ENCODE peak calls at places on chromosomes 16 and 17, in nine cellular contexts. R is pancreas, B is skeletal muscle cell, S is heart right ventricle, N is esophagus squamous epithelium, W is heart left ventricle, A is MM.1S, G is MG63, I is Panc1. F is an unnamed sample.

GRCh38 chr16:81650982-81651562 is 128.0 kb upstream of the PLCG2 start:
- DNase-seq in R (no peak), B (no peak), S (peak), N (no peak), W (peak), A (no peak), G (no peak), I (no peak), F (no peak)

GRCh38 chr17:70310251-70310672 is 140.9 kb downstream of the KCNJ2 start:
- DNase-seq in R (no peak), B (peak), S (no peak), N (no peak), W (peak), A (no peak), G (no peak), I (no peak), F (no peak)

GRCh38 chr17:9509236-9509813 is 66.3 kb downstream of the STX8 start:
- DNase-seq in R (no peak), B (no peak), S (no peak), N (no peak), W (no peak), A (no peak), G (no peak), I (no peak), F (no peak)

GRCh38 chr16:11413907-11414595 is 68.8 kb downstream of the RMI2 start:
- DNase-seq in R (no peak), B (no peak), S (no peak), N (no peak), W (no peak), A (no peak), G (no peak), I (no peak), F (no peak)

GRCh38 chr17:10513284-10514067 is 4.9 kb downstream of the MYH1 start:
- DNase-seq in R (no peak), B (peak), S (no peak), N (no peak), W (no peak), A (no peak), G (peak), I (no peak), F (no peak)

GRCh38 chr16:50535506-50536257 is 12.5 kb upstream of the NKD1 start:
- DNase-seq in R (no peak), B (no peak), S (no peak), N (no peak), W (peak), A (no peak), G (no peak), I (no peak), F (no peak)

GRCh38 chr17:78798695-78799559 is 16.9 kb upstream of the CYTH1 start:
- DNase-seq in R (no peak), B (no peak), S (no peak), N (no peak), W (no peak), A (peak), G (no peak), I (no peak), F (peak)

GRCh38 chr16:1098266-1098991 is 2.4 kb upstream of the C1QTNF8 start:
- DNase-seq in R (no peak), B (no peak), S (no peak), N (no peak), W (no peak), A (no peak), G (no peak), I (no peak), F (no peak)

GRCh38 chr17:17186551-17187505 is 19.3 kb downstream of the PLD6 start:
- DNase-seq in R (no peak), B (no peak), S (no peak), N (no peak), W (no peak), A (no peak), G (no peak), I (no peak), F (no peak)

GRCh38 chr17:28381141-28381825 is 9.8 kb downstream of the SARM1 start:
- DNase-seq in R (no peak), B (no peak), S (no peak), N (no peak), W (no peak), A (no peak), G (no peak), I (no peak), F (no peak)

GRCh38 chr17:32813021-32813420 is 63.9 kb downstream of the MYO1D start:
- DNase-seq in R (no peak), B (peak), S (no peak), N (no peak), W (no peak), A (no peak), G (no peak), I (no peak), F (no peak)

GRCh38 chr16:86457621-86458456 is 52.5 kb upstream of the FOXF1 start:
- DNase-seq in R (no peak), B (peak), S (no peak), N (no peak), W (no peak), A (no peak), G (peak), I (no peak), F (no peak)

GRCh38 chr16:15518412-15519351 is 84.3 kb downstream of the BMERB1 start:
- DNase-seq in R (no peak), B (no peak), S (peak), N (no peak), W (peak), A (no peak), G (peak), I (no peak), F (no peak)

GRCh38 chr16:86355951-86356350 is 154.4 kb upstream of the FOXF1 start:
- DNase-seq in R (no peak), B (no peak), S (no peak), N (no peak), W (no peak), A (no peak), G (peak), I (no peak), F (no peak)

GRCh38 chr17:29826045-29826692 is 103.9 kb downstream of the SSH2 start:
- DNase-seq in R (no peak), B (no peak), S (no peak), N (no peak), W (no peak), A (no peak), G (no peak), I (no peak), F (no peak)

GRCh38 chr17:76191891-76192290 is 48.4 kb downstream of the RNF157 start:
- DNase-seq in R (no peak), B (no peak), S (no peak), N (no peak), W (no peak), A (peak), G (no peak), I (no peak), F (peak)

GRCh38 chr16:30921748-30922419 is 1.5 kb upstream of the FBXL19 start:
- DNase-seq in R (peak), B (peak), S (peak), N (peak), W (peak), A (peak), G (peak), I (no peak), F (peak)

GRCh38 chr16:66240996-66241395 is 125.5 kb upstream of the CDH5 start:
- DNase-seq in R (no peak), B (no peak), S (no peak), N (no peak), W (no peak), A (no peak), G (no peak), I (no peak), F (no peak)

GRCh38 chr17:7173687-7174602 is 5.2 kb downstream of the ASGR1 start:
- DNase-seq in R (peak), B (no peak), S (peak), N (no peak), W (peak), A (no peak), G (peak), I (no peak), F (peak)

GRCh38 chr17:28256881-28257280 is 62.1 kb upstream of the TMEM97 start:
- DNase-seq in R (no peak), B (no peak), S (no peak), N (no peak), W (no peak), A (no peak), G (no peak), I (no peak), F (no peak)

GRCh38 chr17:78973792-78974520 is 5.8 kb downstream of the LGALS3BP start:
- DNase-seq in R (peak), B (no peak), S (no peak), N (no peak), W (no peak), A (no peak), G (no peak), I (no peak), F (no peak)

GRCh38 chr16:87235810-87236515 is 81.2 kb downstream of the C16orf95 start:
- DNase-seq in R (no peak), B (no peak), S (no peak), N (no peak), W (no peak), A (no peak), G (no peak), I (no peak), F (peak)

GRCh38 chr17:44935116-44935515 is 12.5 kb downstream of the KIF18B start:
- DNase-seq in R (peak), B (no peak), S (no peak), N (no peak), W (no peak), A (no peak), G (no peak), I (no peak), F (no peak)

GRCh38 chr17:44940321-44940720 is 7.3 kb downstream of the KIF18B start:
- DNase-seq in R (no peak), B (no peak), S (no peak), N (no peak), W (no peak), A (no peak), G (no peak), I (no peak), F (no peak)

GRCh38 chr17:44941712-44942331 is 5.8 kb downstream of the KIF18B start:
- DNase-seq in R (peak), B (no peak), S (no peak), N (no peak), W (no peak), A (no peak), G (no peak), I (no peak), F (peak)

GRCh38 chr17:44942456-44942855 is 5.1 kb downstream of the KIF18B start:
- DNase-seq in R (peak), B (no peak), S (no peak), N (no peak), W (no peak), A (no peak), G (no peak), I (no peak), F (no peak)

GRCh38 chr17:44940768-44941167 is 6.8 kb downstream of the KIF18B start:
- DNase-seq in R (no peak), B (no peak), S (no peak), N (no peak), W (no peak), A (no peak), G (no peak), I (no peak), F (no peak)
- H3K4me3 ChIP-seq in R (no peak), B (no peak), S (no peak), N (no peak), W (no peak), A (no peak), G (no peak), I (no peak), F (no peak)

GRCh38 chr17:36935681-36936454 is 1.4 kb upstream of the LHX1 start:
- DNase-seq in R (no peak), B (no peak), S (no peak), N (no peak), W (no peak), A (no peak), G (no peak), I (no peak), F (no peak)
- H3K4me3 ChIP-seq in R (peak), B (no peak), S (peak), N (peak), W (no peak), A (peak), G (peak), I (peak), F (no peak)

DNA sequence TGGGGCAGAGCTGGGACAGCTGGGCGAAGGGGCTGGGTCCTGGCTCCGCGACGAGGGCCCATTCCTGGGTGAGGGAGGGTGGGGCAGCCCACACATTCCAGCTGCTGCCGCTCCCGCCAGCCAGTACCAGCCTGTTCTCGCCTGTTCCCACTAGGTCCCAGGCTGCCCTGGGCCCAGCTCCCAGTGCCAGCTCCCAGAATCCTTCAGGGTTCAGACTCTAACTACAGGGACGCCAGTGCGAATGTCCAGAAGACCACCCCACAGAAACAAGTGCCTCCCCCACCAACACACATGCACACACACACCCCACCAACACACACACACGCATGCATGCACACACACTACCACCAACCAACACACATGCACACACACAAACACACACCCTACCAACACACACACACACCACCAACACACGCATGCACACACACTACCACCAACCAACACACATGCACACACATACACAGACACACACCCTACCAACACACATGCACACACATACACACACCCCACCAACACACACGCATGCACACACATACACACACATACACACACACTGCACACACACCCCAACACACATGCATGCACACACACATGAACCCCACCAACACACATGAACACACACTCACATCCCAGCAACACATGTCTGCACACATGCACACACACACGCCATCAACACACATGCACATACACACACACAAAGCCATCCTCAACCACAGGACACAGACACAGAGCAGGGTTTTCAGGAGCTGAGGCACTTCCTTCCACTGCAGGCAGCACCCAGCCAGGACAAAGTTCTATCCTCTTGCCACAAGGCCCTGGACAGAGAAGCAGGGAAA is 27.5 kb upstream of the KRT17 start:
- DNase-seq in R (peak), B (no peak), S (no peak), N (no peak), W (peak), A (no peak), G (no peak), I (no peak), F (no peak)
- H3K4me3 ChIP-seq in R (no peak), B (no peak), S (no peak), N (peak), W (no peak), A (no peak), G (no peak), I (no peak), F (no peak)

DNA sequence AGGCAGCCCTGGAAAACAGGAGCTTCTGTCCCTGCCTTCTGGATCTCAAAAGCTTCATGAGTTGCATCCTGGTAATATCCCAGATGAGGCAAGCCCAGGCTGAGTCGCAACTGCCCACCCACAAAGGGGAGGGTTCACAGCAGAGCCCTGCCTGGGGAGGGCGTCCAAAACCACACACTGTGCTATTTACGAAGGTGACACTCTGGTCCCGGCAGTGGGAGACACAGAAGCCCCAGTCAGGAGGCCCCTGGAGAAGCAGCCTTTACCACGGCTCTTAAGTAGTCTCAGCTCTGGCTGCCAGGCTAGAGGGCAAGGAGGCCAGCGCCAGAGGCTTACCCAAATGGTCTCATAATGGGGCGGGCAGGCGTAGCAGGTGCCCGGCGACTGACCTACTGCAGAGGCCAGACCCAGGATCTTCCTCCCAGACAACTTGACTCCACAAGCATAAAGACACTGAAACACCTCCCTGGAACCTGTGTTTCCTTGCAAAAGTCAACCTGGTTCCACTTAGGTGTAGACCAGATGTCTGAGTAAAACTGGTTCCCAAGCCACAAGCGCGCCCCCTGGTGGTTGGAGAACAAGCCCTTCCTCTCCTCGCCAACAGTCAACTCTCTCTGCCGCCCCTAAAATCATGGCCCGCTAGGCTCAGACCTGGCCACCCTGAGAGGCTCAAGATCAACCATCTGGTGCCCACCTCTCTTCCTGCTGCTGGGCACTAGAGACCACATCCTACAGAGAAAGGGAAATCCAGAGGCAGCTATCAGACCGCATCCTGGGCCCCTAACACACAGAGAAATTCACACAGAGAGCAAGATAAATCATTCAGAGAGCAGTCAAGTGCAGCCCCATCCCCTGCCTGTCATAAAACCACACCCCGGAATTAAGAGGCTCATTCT is 5.2 kb downstream of the AXIN2 start:
- DNase-seq in R (peak), B (no peak), S (peak), N (no peak), W (peak), A (peak), G (peak), I (peak), F (peak)
- H3K4me3 ChIP-seq in R (peak), B (no peak), S (peak), N (no peak), W (no peak), A (no peak), G (no peak), I (no peak), F (peak)

GRCh38 chr17:58110012-58110411 is 26.8 kb downstream of the DYNLL2 start:
- DNase-seq in R (no peak), B (no peak), S (no peak), N (no peak), W (no peak), A (no peak), G (no peak), I (no peak), F (no peak)

GRCh38 chr17:58105093-58105492 is 21.9 kb downstream of the DYNLL2 start:
- DNase-seq in R (no peak), B (no peak), S (no peak), N (no peak), W (no peak), A (no peak), G (no peak), I (no peak), F (no peak)

GRCh38 chr17:58111676-58112075 is 28.5 kb downstream of the DYNLL2 start:
- DNase-seq in R (no peak), B (no peak), S (no peak), N (no peak), W (no peak), A (no peak), G (no peak), I (no peak), F (no peak)

GRCh38 chr17:58109197-58109596 is 26.0 kb downstream of the DYNLL2 start:
- DNase-seq in R (no peak), B (no peak), S (no peak), N (no peak), W (no peak), A (no peak), G (no peak), I (no peak), F (no peak)

GRCh38 chr17:58107306-58107705 is 24.1 kb downstream of the DYNLL2 start:
- DNase-seq in R (no peak), B (no peak), S (no peak), N (no peak), W (no peak), A (no peak), G (no peak), I (no peak), F (no peak)
- H3K4me3 ChIP-seq in R (no peak), B (no peak), S (no peak), N (no peak), W (no peak), A (no peak), G (no peak), I (no peak), F (no peak)

GRCh38 chr17:65515959-65516948 is 45.2 kb downstream of the AXIN2 start:
- DNase-seq in R (no peak), B (no peak), S (no peak), N (no peak), W (no peak), A (no peak), G (peak), I (no peak), F (no peak)
- H3K4me3 ChIP-seq in R (no peak), B (no peak), S (no peak), N (no peak), W (no peak), A (no peak), G (no peak), I (no peak), F (no peak)

DNA sequence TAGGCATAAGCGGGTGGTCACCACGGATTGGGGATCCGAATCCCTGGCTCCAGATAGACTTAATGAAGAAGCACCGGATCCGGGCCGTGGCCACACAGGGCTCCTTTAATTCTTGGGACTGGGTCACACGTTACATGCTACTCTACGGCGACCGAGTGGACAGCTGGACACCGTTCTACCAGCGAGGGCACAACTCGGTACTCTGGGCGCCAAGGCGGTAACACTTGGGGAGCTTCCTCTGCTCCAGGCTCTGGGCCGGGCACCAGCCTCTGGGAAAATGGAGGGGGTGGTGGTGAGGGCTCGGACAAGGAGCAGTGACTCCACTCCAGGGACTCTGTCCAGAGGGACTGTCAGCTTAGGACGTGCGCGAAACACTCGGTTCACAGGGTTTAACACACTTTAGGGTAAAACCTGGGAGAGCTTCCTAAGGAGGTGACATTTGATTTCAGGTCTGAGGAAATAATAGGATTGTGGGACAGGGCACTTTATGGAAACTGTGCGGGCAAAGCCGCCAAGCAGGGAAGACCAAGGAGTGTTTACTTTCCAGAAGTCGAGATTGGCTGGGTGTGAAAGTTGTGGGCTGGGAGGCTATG is 1.8 kb downstream of the CNTNAP1 start:
- DNase-seq in R (no peak), B (no peak), S (no peak), N (no peak), W (no peak), A (no peak), G (no peak), I (no peak), F (no peak)
- H3K4me3 ChIP-seq in R (peak), B (peak), S (peak), N (peak), W (no peak), A (no peak), G (no peak), I (no peak), F (no peak)

DNA sequence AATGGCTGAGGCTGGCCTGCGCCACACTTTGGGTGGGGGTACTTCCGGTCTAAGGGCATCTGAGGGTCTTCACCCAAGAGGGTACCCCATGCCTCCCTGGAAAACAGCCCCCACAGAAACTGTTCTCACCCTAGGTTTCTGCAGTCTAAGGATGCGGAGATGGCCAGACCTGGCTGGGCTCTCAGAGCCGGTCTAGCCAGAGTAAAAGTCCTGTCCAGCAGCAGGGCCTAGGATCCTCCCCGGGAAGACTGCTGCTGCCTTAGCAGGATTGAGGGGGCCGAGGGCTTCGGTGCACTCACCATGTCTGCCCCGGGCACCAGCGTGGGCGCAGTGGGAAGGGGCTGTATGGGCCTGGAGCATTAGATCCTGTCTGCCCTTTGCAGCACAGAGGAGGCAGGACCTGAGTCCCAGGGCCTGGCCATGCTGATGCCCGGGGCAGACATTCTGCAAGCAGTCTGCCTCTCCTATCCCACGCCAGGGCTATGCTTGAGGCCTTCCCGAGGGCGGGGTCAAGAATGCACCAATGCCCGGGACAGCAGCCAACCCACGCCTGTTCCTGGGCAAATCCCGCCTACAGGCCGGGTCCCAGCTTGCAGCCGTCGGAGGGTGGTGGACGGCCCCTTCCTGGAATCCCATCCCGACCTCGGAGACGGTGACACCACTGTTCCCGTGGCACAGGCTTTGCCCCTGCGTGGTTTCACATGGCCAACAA is 54.7 kb downstream of the CBFA2T3 start:
- DNase-seq in R (peak), B (no peak), S (peak), N (no peak), W (peak), A (no peak), G (peak), I (no peak), F (no peak)
- H3K4me3 ChIP-seq in R (no peak), B (no peak), S (peak), N (peak), W (no peak), A (no peak), G (no peak), I (no peak), F (no peak)

F was measured in CD4-positive, CD25-positive, alpha-beta regulatory T cell.